ENCODE peak calls at places on chromosomes 6 and 20, in nine cellular contexts. One of them, this sample, is unnamed.

GRCh38 chr6:52514514-52514913 is 62.3 kb downstream of the TRAM2 start:
- DNase-seq in bronchial epithelial cell: peak
- DNase-seq in CD4-positive, alpha-beta memory T cell: no peak
- DNase-seq in LNCaP clone FGC: no peak
- DNase-seq in H1: no peak
- DNase-seq in uterus: peak
- DNase-seq in endothelial cell of umbilical vein: no peak
- DNase-seq in OCI-LY7: no peak
- DNase-seq in K562: no peak
- DNase-seq in this sample: no peak

GRCh38 chr6:14968056-14968643 is 277.7 kb upstream of the JARID2 start:
- DNase-seq in uterus: no peak
- DNase-seq in CD4-positive, alpha-beta memory T cell: no peak
- DNase-seq in endothelial cell of umbilical vein: no peak
- DNase-seq in bronchial epithelial cell: no peak
- DNase-seq in K562: no peak
- DNase-seq in LNCaP clone FGC: no peak
- DNase-seq in H1: no peak
- DNase-seq in OCI-LY7: no peak
- DNase-seq in this sample: no peak

GRCh38 chr6:111011360-111012142 is 29.7 kb downstream of the RPF2 start:
- DNase-seq in bronchial epithelial cell: peak
- DNase-seq in uterus: no peak
- DNase-seq in CD4-positive, alpha-beta memory T cell: peak
- DNase-seq in endothelial cell of umbilical vein: peak
- DNase-seq in LNCaP clone FGC: peak
- DNase-seq in H1: no peak
- DNase-seq in OCI-LY7: peak
- DNase-seq in K562: peak
- DNase-seq in this sample: peak

GRCh38 chr6:8193541-8193940 is 91.2 kb upstream of the EEF1E1 start:
- DNase-seq in K562: no peak
- DNase-seq in endothelial cell of umbilical vein: no peak
- DNase-seq in H1: no peak
- DNase-seq in bronchial epithelial cell: no peak
- DNase-seq in CD4-positive, alpha-beta memory T cell: no peak
- DNase-seq in OCI-LY7: no peak
- DNase-seq in LNCaP clone FGC: no peak
- DNase-seq in uterus: no peak
- DNase-seq in this sample: no peak

GRCh38 chr20:17654649-17655285 is 27.3 kb downstream of the RRBP1 start:
- DNase-seq in H1: peak
- DNase-seq in LNCaP clone FGC: no peak
- DNase-seq in CD4-positive, alpha-beta memory T cell: no peak
- DNase-seq in OCI-LY7: no peak
- DNase-seq in bronchial epithelial cell: peak
- DNase-seq in uterus: peak
- DNase-seq in K562: peak
- DNase-seq in endothelial cell of umbilical vein: peak
- DNase-seq in this sample: no peak

GRCh38 chr6:20129290-20130088 is 82.8 kb downstream of the MBOAT1 start:
- DNase-seq in K562: no peak
- DNase-seq in OCI-LY7: no peak
- DNase-seq in bronchial epithelial cell: no peak
- DNase-seq in H1: no peak
- DNase-seq in uterus: no peak
- DNase-seq in LNCaP clone FGC: no peak
- DNase-seq in CD4-positive, alpha-beta memory T cell: no peak
- DNase-seq in endothelial cell of umbilical vein: no peak
- DNase-seq in this sample: no peak

GRCh38 chr20:20367681-20368413 is at the start of gene INSM1:
- DNase-seq in CD4-positive, alpha-beta memory T cell: no peak
- DNase-seq in endothelial cell of umbilical vein: no peak
- DNase-seq in LNCaP clone FGC: no peak
- DNase-seq in uterus: no peak
- DNase-seq in OCI-LY7: no peak
- DNase-seq in H1: no peak
- DNase-seq in K562: no peak
- DNase-seq in bronchial epithelial cell: no peak
- DNase-seq in this sample: no peak

GRCh38 chr20:58818585-58819285 is 32.0 kb downstream of the GNAS-AS1 start:
- DNase-seq in CD4-positive, alpha-beta memory T cell: no peak
- DNase-seq in uterus: no peak
- DNase-seq in OCI-LY7: no peak
- DNase-seq in endothelial cell of umbilical vein: no peak
- DNase-seq in bronchial epithelial cell: peak
- DNase-seq in K562: no peak
- DNase-seq in LNCaP clone FGC: no peak
- DNase-seq in H1: no peak
- DNase-seq in this sample: peak

GRCh38 chr20:46023999-46024398 is 5.0 kb upstream of the SLC12A5 start:
- DNase-seq in uterus: no peak
- DNase-seq in bronchial epithelial cell: peak
- DNase-seq in OCI-LY7: no peak
- DNase-seq in K562: no peak
- DNase-seq in CD4-positive, alpha-beta memory T cell: no peak
- DNase-seq in LNCaP clone FGC: no peak
- DNase-seq in H1: no peak
- DNase-seq in endothelial cell of umbilical vein: no peak
- DNase-seq in this sample: no peak

GRCh38 chr6:54655162-54655561 is 191.4 kb upstream of the FAM83B start:
- DNase-seq in uterus: no peak
- DNase-seq in endothelial cell of umbilical vein: no peak
- DNase-seq in LNCaP clone FGC: no peak
- DNase-seq in OCI-LY7: no peak
- DNase-seq in H1: no peak
- DNase-seq in CD4-positive, alpha-beta memory T cell: no peak
- DNase-seq in bronchial epithelial cell: peak
- DNase-seq in K562: no peak
- DNase-seq in this sample: no peak

GRCh38 chr6:163329991-163330390 is 84.5 kb upstream of the QKI start:
- DNase-seq in endothelial cell of umbilical vein: peak
- DNase-seq in OCI-LY7: no peak
- DNase-seq in bronchial epithelial cell: no peak
- DNase-seq in CD4-positive, alpha-beta memory T cell: no peak
- DNase-seq in K562: no peak
- DNase-seq in H1: no peak
- DNase-seq in LNCaP clone FGC: no peak
- DNase-seq in uterus: no peak
- DNase-seq in this sample: no peak

GRCh38 chr6:107348224-107348623 is 111.1 kb downstream of the PDSS2 start:
- DNase-seq in LNCaP clone FGC: no peak
- DNase-seq in OCI-LY7: no peak
- DNase-seq in uterus: no peak
- DNase-seq in CD4-positive, alpha-beta memory T cell: no peak
- DNase-seq in H1: no peak
- DNase-seq in endothelial cell of umbilical vein: no peak
- DNase-seq in K562: no peak
- DNase-seq in bronchial epithelial cell: peak
- DNase-seq in this sample: no peak

GRCh38 chr20:2759603-2760360 is 40.6 kb downstream of the CPXM1 start:
- DNase-seq in LNCaP clone FGC: no peak
- DNase-seq in H1: no peak
- DNase-seq in uterus: no peak
- DNase-seq in K562: no peak
- DNase-seq in OCI-LY7: peak
- DNase-seq in CD4-positive, alpha-beta memory T cell: no peak
- DNase-seq in endothelial cell of umbilical vein: no peak
- DNase-seq in bronchial epithelial cell: no peak
- DNase-seq in this sample: no peak

GRCh38 chr20:55174172-55174571 is 698.8 kb downstream of the DOK5 start:
- DNase-seq in OCI-LY7: no peak
- DNase-seq in K562: no peak
- DNase-seq in uterus: no peak
- DNase-seq in endothelial cell of umbilical vein: no peak
- DNase-seq in H1: no peak
- DNase-seq in CD4-positive, alpha-beta memory T cell: no peak
- DNase-seq in LNCaP clone FGC: no peak
- DNase-seq in bronchial epithelial cell: peak
- DNase-seq in this sample: no peak

GRCh38 chr20:25285091-25285647 is 37.3 kb downstream of the PYGB start:
- DNase-seq in uterus: no peak
- DNase-seq in H1: peak
- DNase-seq in LNCaP clone FGC: no peak
- DNase-seq in OCI-LY7: no peak
- DNase-seq in K562: peak
- DNase-seq in bronchial epithelial cell: no peak
- DNase-seq in CD4-positive, alpha-beta memory T cell: no peak
- DNase-seq in endothelial cell of umbilical vein: no peak
- DNase-seq in this sample: no peak

GRCh38 chr6:130760006-130760405 is 67.2 kb upstream of the SMLR1 start:
- DNase-seq in K562: no peak
- DNase-seq in bronchial epithelial cell: peak
- DNase-seq in uterus: no peak
- DNase-seq in CD4-positive, alpha-beta memory T cell: no peak
- DNase-seq in endothelial cell of umbilical vein: peak
- DNase-seq in OCI-LY7: peak
- DNase-seq in LNCaP clone FGC: peak
- DNase-seq in H1: peak
- DNase-seq in this sample: no peak

GRCh38 chr6:13331516-13332348 is 3.4 kb upstream of the TBC1D7 start:
- DNase-seq in OCI-LY7: peak
- DNase-seq in uterus: no peak
- DNase-seq in LNCaP clone FGC: peak
- DNase-seq in H1: no peak
- DNase-seq in bronchial epithelial cell: peak
- DNase-seq in endothelial cell of umbilical vein: peak
- DNase-seq in K562: peak
- DNase-seq in CD4-positive, alpha-beta memory T cell: peak
- DNase-seq in this sample: no peak

GRCh38 chr20:37901667-37902503 is 1.0 kb upstream of the VSTM2L start:
- DNase-seq in bronchial epithelial cell: peak
- DNase-seq in uterus: peak
- DNase-seq in LNCaP clone FGC: peak
- DNase-seq in CD4-positive, alpha-beta memory T cell: no peak
- DNase-seq in OCI-LY7: peak
- DNase-seq in H1: peak
- DNase-seq in endothelial cell of umbilical vein: peak
- DNase-seq in K562: peak
- DNase-seq in this sample: no peak

GRCh38 chr6:138107078-138107751 is at the start of gene PERP:
- DNase-seq in uterus: peak
- DNase-seq in bronchial epithelial cell: peak
- DNase-seq in LNCaP clone FGC: no peak
- DNase-seq in H1: peak
- DNase-seq in OCI-LY7: no peak
- DNase-seq in CD4-positive, alpha-beta memory T cell: peak
- DNase-seq in K562: peak
- DNase-seq in endothelial cell of umbilical vein: peak
- DNase-seq in this sample: no peak

GRCh38 chr6:44458551-44458950 is 71.0 kb downstream of the CDC5L start:
- DNase-seq in LNCaP clone FGC: no peak
- DNase-seq in H1: no peak
- DNase-seq in OCI-LY7: no peak
- DNase-seq in uterus: no peak
- DNase-seq in CD4-positive, alpha-beta memory T cell: no peak
- DNase-seq in endothelial cell of umbilical vein: no peak
- DNase-seq in K562: no peak
- DNase-seq in bronchial epithelial cell: no peak
- DNase-seq in this sample: no peak
- H3K4me3 ChIP-seq in LNCaP clone FGC: no peak
- H3K4me3 ChIP-seq in H1: no peak
- H3K4me3 ChIP-seq in OCI-LY7: no peak
- H3K4me3 ChIP-seq in uterus: no peak
- H3K4me3 ChIP-seq in CD4-positive, alpha-beta memory T cell: no peak
- H3K4me3 ChIP-seq in endothelial cell of umbilical vein: no peak
- H3K4me3 ChIP-seq in K562: no peak
- H3K4me3 ChIP-seq in bronchial epithelial cell: no peak
- H3K4me3 ChIP-seq in this sample: no peak

GRCh38 chr20:56967916-56968315 is 298.5 kb downstream of the BMP7 start:
- DNase-seq in OCI-LY7: no peak
- DNase-seq in uterus: no peak
- DNase-seq in H1: no peak
- DNase-seq in CD4-positive, alpha-beta memory T cell: no peak
- DNase-seq in bronchial epithelial cell: no peak
- DNase-seq in LNCaP clone FGC: no peak
- DNase-seq in K562: no peak
- DNase-seq in endothelial cell of umbilical vein: no peak
- DNase-seq in this sample: no peak
- H3K4me3 ChIP-seq in OCI-LY7: no peak
- H3K4me3 ChIP-seq in uterus: no peak
- H3K4me3 ChIP-seq in H1: no peak
- H3K4me3 ChIP-seq in CD4-positive, alpha-beta memory T cell: no peak
- H3K4me3 ChIP-seq in bronchial epithelial cell: no peak
- H3K4me3 ChIP-seq in LNCaP clone FGC: no peak
- H3K4me3 ChIP-seq in K562: no peak
- H3K4me3 ChIP-seq in endothelial cell of umbilical vein: no peak
- H3K4me3 ChIP-seq in this sample: no peak

GRCh38 chr6:82142524-82142923 is 105.0 kb downstream of the IBTK start:
- DNase-seq in uterus: no peak
- DNase-seq in K562: no peak
- DNase-seq in bronchial epithelial cell: no peak
- DNase-seq in CD4-positive, alpha-beta memory T cell: no peak
- DNase-seq in OCI-LY7: no peak
- DNase-seq in LNCaP clone FGC: no peak
- DNase-seq in endothelial cell of umbilical vein: no peak
- DNase-seq in H1: no peak
- DNase-seq in this sample: no peak

GRCh38 chr6:82145926-82146452 is 101.6 kb downstream of the IBTK start:
- DNase-seq in uterus: no peak
- DNase-seq in K562: no peak
- DNase-seq in H1: no peak
- DNase-seq in bronchial epithelial cell: no peak
- DNase-seq in LNCaP clone FGC: no peak
- DNase-seq in CD4-positive, alpha-beta memory T cell: no peak
- DNase-seq in endothelial cell of umbilical vein: no peak
- DNase-seq in OCI-LY7: no peak
- DNase-seq in this sample: no peak

GRCh38 chr6:82144007-82144851 is 103.3 kb downstream of the IBTK start:
- DNase-seq in OCI-LY7: no peak
- DNase-seq in uterus: peak
- DNase-seq in K562: no peak
- DNase-seq in CD4-positive, alpha-beta memory T cell: no peak
- DNase-seq in bronchial epithelial cell: peak
- DNase-seq in LNCaP clone FGC: no peak
- DNase-seq in H1: no peak
- DNase-seq in endothelial cell of umbilical vein: peak
- DNase-seq in this sample: no peak

GRCh38 chr6:82143041-82143481 is 104.5 kb downstream of the IBTK start:
- DNase-seq in bronchial epithelial cell: no peak
- DNase-seq in OCI-LY7: no peak
- DNase-seq in CD4-positive, alpha-beta memory T cell: no peak
- DNase-seq in H1: no peak
- DNase-seq in uterus: no peak
- DNase-seq in LNCaP clone FGC: no peak
- DNase-seq in endothelial cell of umbilical vein: no peak
- DNase-seq in K562: no peak
- DNase-seq in this sample: no peak

GRCh38 chr6:82144852-82145332 is 102.7 kb downstream of the IBTK start:
- DNase-seq in H1: no peak
- DNase-seq in LNCaP clone FGC: no peak
- DNase-seq in uterus: peak
- DNase-seq in bronchial epithelial cell: peak
- DNase-seq in K562: no peak
- DNase-seq in CD4-positive, alpha-beta memory T cell: no peak
- DNase-seq in endothelial cell of umbilical vein: peak
- DNase-seq in OCI-LY7: no peak
- DNase-seq in this sample: no peak
- H3K4me3 ChIP-seq in H1: no peak
- H3K4me3 ChIP-seq in LNCaP clone FGC: no peak
- H3K4me3 ChIP-seq in uterus: no peak
- H3K4me3 ChIP-seq in bronchial epithelial cell: no peak
- H3K4me3 ChIP-seq in K562: no peak
- H3K4me3 ChIP-seq in CD4-positive, alpha-beta memory T cell: no peak
- H3K4me3 ChIP-seq in endothelial cell of umbilical vein: no peak
- H3K4me3 ChIP-seq in OCI-LY7: no peak
- H3K4me3 ChIP-seq in this sample: no peak

GRCh38 chr20:4689224-4689623 is 32.5 kb upstream of the PRND start:
- DNase-seq in CD4-positive, alpha-beta memory T cell: no peak
- DNase-seq in endothelial cell of umbilical vein: no peak
- DNase-seq in OCI-LY7: no peak
- DNase-seq in H1: no peak
- DNase-seq in uterus: no peak
- DNase-seq in K562: no peak
- DNase-seq in LNCaP clone FGC: no peak
- DNase-seq in bronchial epithelial cell: no peak
- DNase-seq in this sample: no peak
- H3K4me3 ChIP-seq in CD4-positive, alpha-beta memory T cell: no peak
- H3K4me3 ChIP-seq in endothelial cell of umbilical vein: no peak
- H3K4me3 ChIP-seq in OCI-LY7: no peak
- H3K4me3 ChIP-seq in H1: no peak
- H3K4me3 ChIP-seq in uterus: no peak
- H3K4me3 ChIP-seq in K562: no peak
- H3K4me3 ChIP-seq in LNCaP clone FGC: no peak
- H3K4me3 ChIP-seq in bronchial epithelial cell: no peak
- H3K4me3 ChIP-seq in this sample: no peak